ENCODE peak calls at places on chromosomes 5 and 9, in ten cellular contexts. P is LNCaP clone FGC, C is A549, T is left lung, B is endothelial cell, U is RWPE1, J is WTC11, I is Calu3, W is choroid plexus epithelial cell, D is stomach. A is an unnamed sample.

GRCh38 chr5:95861858-95862561 is 39.5 kb upstream of the GLRX start:
- DNase-seq in P (no peak), C (no peak), T (no peak), B (no peak), U (peak), J (no peak), I (peak), W (peak), D (no peak), A (no peak)

GRCh38 chr9:130599625-130600024 is 20.2 kb downstream of the FUBP3 start:
- DNase-seq in P (no peak), C (no peak), T (no peak), B (no peak), U (no peak), J (peak), I (no peak), W (no peak), D (no peak), A (no peak)

GRCh38 chr5:80437326-80437725 is 29.5 kb downstream of the ZFYVE16 start:
- DNase-seq in P (no peak), C (no peak), T (no peak), B (no peak), U (no peak), J (no peak), I (no peak), W (no peak), D (no peak), A (no peak)

GRCh38 chr5:56317923-56318561 is 84.9 kb upstream of the ANKRD55 start:
- DNase-seq in P (no peak), C (no peak), T (no peak), B (no peak), U (no peak), J (no peak), I (no peak), W (no peak), D (no peak), A (no peak)

GRCh38 chr5:80411589-80412219 is 3.8 kb downstream of the ZFYVE16 start:
- DNase-seq in P (no peak), C (no peak), T (no peak), B (no peak), U (no peak), J (no peak), I (no peak), W (no peak), D (no peak), A (no peak)

GRCh38 chr5:159415301-159415937 is 85.1 kb upstream of the IL12B start:
- DNase-seq in P (no peak), C (no peak), T (no peak), B (no peak), U (no peak), J (no peak), I (no peak), W (no peak), D (no peak), A (no peak)

GRCh38 chr9:92295827-92296258 is 2.3 kb upstream of the IARS1 start:
- DNase-seq in P (peak), C (no peak), T (no peak), B (peak), U (peak), J (no peak), I (no peak), W (no peak), D (no peak), A (no peak)

GRCh38 chr5:1105350-1106265 is 6.3 kb downstream of the SLC12A7 start:
- DNase-seq in P (no peak), C (peak), T (no peak), B (no peak), U (no peak), J (no peak), I (peak), W (no peak), D (peak), A (peak)

GRCh38 chr5:170597876-170598275 is 94.1 kb downstream of the KCNIP1 start:
- DNase-seq in P (no peak), C (no peak), T (no peak), B (no peak), U (no peak), J (no peak), I (no peak), W (peak), D (no peak), A (no peak)

GRCh38 chr5:78896128-78896527 is 89.0 kb downstream of the ARSB start:
- DNase-seq in P (no peak), C (no peak), T (no peak), B (no peak), U (no peak), J (no peak), I (no peak), W (peak), D (no peak), A (no peak)

GRCh38 chr9:27564685-27565084 is 8.6 kb downstream of the C9orf72 start:
- DNase-seq in P (no peak), C (no peak), T (no peak), B (no peak), U (no peak), J (no peak), I (no peak), W (no peak), D (no peak), A (no peak)

GRCh38 chr5:39040875-39041274 is 33.3 kb downstream of the RICTOR start:
- DNase-seq in P (no peak), C (no peak), T (no peak), B (no peak), U (no peak), J (no peak), I (no peak), W (no peak), D (peak), A (no peak)

GRCh38 chr5:139413153-139413552 is 9.3 kb upstream of the SPATA24 start:
- DNase-seq in P (no peak), C (no peak), T (no peak), B (no peak), U (no peak), J (no peak), I (no peak), W (no peak), D (no peak), A (no peak)

GRCh38 chr5:54229041-54229780 is 81.2 kb downstream of the ARL15 start:
- DNase-seq in P (no peak), C (peak), T (peak), B (peak), U (peak), J (peak), I (peak), W (peak), D (peak), A (peak)

GRCh38 chr5:171405615-171406014 is 13.8 kb upstream of the FGF18 start:
- DNase-seq in P (no peak), C (no peak), T (no peak), B (no peak), U (no peak), J (no peak), I (no peak), W (peak), D (no peak), A (no peak)

GRCh38 chr5:61991426-61991825 is 314.6 kb upstream of the KIF2A start:
- DNase-seq in P (no peak), C (no peak), T (no peak), B (no peak), U (no peak), J (no peak), I (peak), W (no peak), D (no peak), A (no peak)

GRCh38 chr5:114360816-114361723 is 800 bp upstream of the KCNN2 start:
- DNase-seq in P (no peak), C (peak), T (no peak), B (peak), U (peak), J (peak), I (peak), W (no peak), D (no peak), A (peak)

GRCh38 chr9:97046228-97046627 is 7.3 kb upstream of the CTSV start:
- DNase-seq in P (peak), C (peak), T (peak), B (no peak), U (peak), J (peak), I (peak), W (peak), D (peak), A (no peak)

GRCh38 chr9:116101516-116101915 is 52.1 kb upstream of the PAPPA start:
- DNase-seq in P (no peak), C (peak), T (no peak), B (no peak), U (peak), J (no peak), I (no peak), W (peak), D (no peak), A (no peak)

GRCh38 chr9:135085830-135086546 is 1.5 kb upstream of the OLFM1 start:
- DNase-seq in P (peak), C (peak), T (peak), B (peak), U (peak), J (peak), I (peak), W (peak), D (peak), A (peak)

GRCh38 chr5:38765461-38765861 is 80.4 kb upstream of the OSMR start:
- DNase-seq in P (no peak), C (no peak), T (no peak), B (no peak), U (no peak), J (no peak), I (no peak), W (peak), D (no peak), A (no peak)

GRCh38 chr5:68950111-68950510 is 143.7 kb upstream of the SLC30A5 start:
- DNase-seq in P (no peak), C (no peak), T (no peak), B (no peak), U (peak), J (no peak), I (no peak), W (no peak), D (no peak), A (no peak)

GRCh38 chr5:72194846-72195245 is 87.6 kb downstream of the MAP1B start:
- DNase-seq in P (no peak), C (no peak), T (no peak), B (no peak), U (no peak), J (no peak), I (no peak), W (peak), D (no peak), A (peak)

GRCh38 chr5:78787763-78788162 is 139.2 kb upstream of the LHFPL2 start:
- DNase-seq in P (no peak), C (no peak), T (no peak), B (no peak), U (no peak), J (no peak), I (no peak), W (peak), D (no peak), A (no peak)

GRCh38 chr9:33297455-33297854 is 7.1 kb downstream of the NFX1 start:
- DNase-seq in P (no peak), C (no peak), T (peak), B (no peak), U (no peak), J (no peak), I (no peak), W (peak), D (peak), A (peak)

GRCh38 chr5:84343171-84343570 is 41.5 kb downstream of the EDIL3 start:
- DNase-seq in P (no peak), C (no peak), T (no peak), B (no peak), U (no peak), J (no peak), I (no peak), W (no peak), D (no peak), A (no peak)

GRCh38 chr5:1415059-1415425 is 30.2 kb downstream of the SLC6A3 start:
- DNase-seq in P (no peak), C (no peak), T (no peak), B (no peak), U (no peak), J (no peak), I (no peak), W (no peak), D (no peak), A (no peak)

GRCh38 chr5:12460493-12461261 is 556.4 kb upstream of the CTNND2 start:
- DNase-seq in P (no peak), C (no peak), T (no peak), B (no peak), U (peak), J (no peak), I (no peak), W (peak), D (no peak), A (no peak)

GRCh38 chr9:108002296-108003056 is 512.9 kb upstream of the KLF4 start:
- DNase-seq in P (no peak), C (no peak), T (peak), B (no peak), U (no peak), J (no peak), I (no peak), W (no peak), D (no peak), A (no peak)

GRCh38 chr9:87064311-87064710 is 117.0 kb upstream of the GAS1 start:
- DNase-seq in P (no peak), C (no peak), T (no peak), B (no peak), U (no peak), J (no peak), I (no peak), W (no peak), D (peak), A (no peak)

GRCh38 chr9:128555180-128555721 is 2.9 kb downstream of the SPTAN1 start:
- DNase-seq in P (no peak), C (peak), T (no peak), B (peak), U (peak), J (no peak), I (peak), W (peak), D (no peak), A (no peak)

GRCh38 chr9:107439991-107440456 is 49.5 kb downstream of the KLF4 start:
- DNase-seq in P (no peak), C (no peak), T (no peak), B (no peak), U (no peak), J (no peak), I (no peak), W (no peak), D (no peak), A (no peak)

GRCh38 chr9:106859957-106860715 is 2.8 kb upstream of the ZNF462 start:
- DNase-seq in P (no peak), C (peak), T (no peak), B (peak), U (peak), J (peak), I (peak), W (no peak), D (no peak), A (peak)

GRCh38 chr5:150214289-150214688 is 24.4 kb downstream of the SLC6A7 start:
- DNase-seq in P (no peak), C (no peak), T (no peak), B (no peak), U (no peak), J (no peak), I (no peak), W (peak), D (no peak), A (no peak)
- TF ChIP-seq CTCF in P (no peak), C (no peak), T (no peak), B (no peak), U (no peak), J (no peak), I (no peak), W (peak), D (no peak), A (no peak)

GRCh38 chr9:133998915-133999580 is 6.9 kb upstream of the VAV2 start:
- DNase-seq in P (no peak), C (no peak), T (no peak), B (no peak), U (no peak), J (no peak), I (no peak), W (peak), D (no peak), A (peak)

GRCh38 chr9:133995012-133995896 is 3.1 kb upstream of the VAV2 start:
- DNase-seq in P (no peak), C (peak), T (no peak), B (no peak), U (no peak), J (peak), I (peak), W (peak), D (no peak), A (no peak)

GRCh38 chr9:133997584-133997983 is 5.5 kb upstream of the VAV2 start:
- DNase-seq in P (no peak), C (no peak), T (no peak), B (no peak), U (no peak), J (no peak), I (no peak), W (no peak), D (no peak), A (no peak)

GRCh38 chr9:133994359-133995011 is 2.4 kb upstream of the VAV2 start:
- DNase-seq in P (no peak), C (peak), T (peak), B (peak), U (peak), J (peak), I (peak), W (peak), D (peak), A (peak)

GRCh38 chr9:133996531-133997520 is 4.7 kb upstream of the VAV2 start:
- DNase-seq in P (no peak), C (no peak), T (no peak), B (no peak), U (no peak), J (no peak), I (no peak), W (no peak), D (no peak), A (no peak)
- TF ChIP-seq CTCF in P (no peak), C (no peak), T (no peak), B (no peak), U (no peak), J (no peak), I (no peak), W (no peak), D (no peak), A (no peak)

GRCh38 chr5:169256191-169256590 is 44.7 kb downstream of the SLIT3 start:
- DNase-seq in P (no peak), C (no peak), T (no peak), B (no peak), U (no peak), J (no peak), I (no peak), W (no peak), D (no peak), A (no peak)
- TF ChIP-seq CTCF in P (no peak), C (no peak), T (no peak), B (no peak), U (no peak), J (no peak), I (no peak), W (no peak), D (no peak), A (no peak)

GRCh38 chr5:76460104-76460503 is 57.0 kb downstream of the IQGAP2 start:
- DNase-seq in P (no peak), C (no peak), T (no peak), B (no peak), U (no peak), J (no peak), I (no peak), W (no peak), D (no peak), A (no peak)

GRCh38 chr5:76458492-76458863 is 55.4 kb downstream of the IQGAP2 start:
- DNase-seq in P (no peak), C (no peak), T (no peak), B (no peak), U (no peak), J (no peak), I (no peak), W (no peak), D (no peak), A (no peak)

GRCh38 chr5:76455531-76456132 is 52.5 kb downstream of the IQGAP2 start:
- DNase-seq in P (no peak), C (no peak), T (no peak), B (no peak), U (no peak), J (no peak), I (no peak), W (no peak), D (no peak), A (no peak)

GRCh38 chr5:76456258-76456657 is 53.2 kb downstream of the IQGAP2 start:
- DNase-seq in P (no peak), C (no peak), T (no peak), B (no peak), U (no peak), J (no peak), I (no peak), W (no peak), D (no peak), A (no peak)

GRCh38 chr5:76457685-76458491 is 54.8 kb downstream of the IQGAP2 start:
- DNase-seq in P (peak), C (no peak), T (no peak), B (no peak), U (no peak), J (no peak), I (peak), W (no peak), D (no peak), A (no peak)
- TF ChIP-seq CTCF in P (no peak), C (no peak), T (no peak), B (no peak), U (no peak), J (no peak), I (no peak), W (no peak), D (no peak), A (no peak)

GRCh38 chr5:104800440-104801048 is 1238.0 kb upstream of the NUDT12 start:
- DNase-seq in P (no peak), C (no peak), T (no peak), B (peak), U (no peak), J (peak), I (peak), W (no peak), D (no peak), A (no peak)
- TF ChIP-seq CTCF in P (peak), C (peak), T (no peak), B (peak), U (no peak), J (peak), I (peak), W (peak), D (no peak), A (peak)

DNA sequence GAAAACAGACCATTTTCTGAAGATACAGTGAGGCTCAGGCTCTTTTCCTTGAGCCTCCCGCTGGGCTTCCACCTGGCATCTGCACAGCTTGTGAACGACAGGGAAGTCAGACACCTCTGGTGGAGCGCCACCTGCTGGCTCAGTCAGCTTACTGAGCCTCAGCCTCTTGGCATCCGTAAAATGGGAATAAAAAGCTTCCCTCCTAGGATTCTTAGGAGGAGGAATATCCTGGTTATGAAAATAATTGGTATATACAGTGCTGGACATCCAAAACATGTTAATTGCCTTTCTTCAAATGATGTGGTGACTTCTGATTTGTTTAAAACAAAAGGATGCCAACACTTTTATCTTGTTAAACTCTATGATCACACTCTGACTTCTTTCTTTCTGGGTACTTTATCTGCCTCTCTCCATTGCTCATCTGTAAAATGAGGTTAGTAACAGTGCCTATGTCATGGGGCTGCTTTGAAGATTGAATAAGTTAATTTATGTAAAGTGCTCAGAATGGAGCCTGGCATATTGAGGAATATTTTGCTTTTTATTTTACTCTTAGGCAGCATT is 67.5 kb downstream of the MAMDC2 start:
- DNase-seq in P (peak), C (peak), T (peak), B (peak), U (peak), J (peak), I (peak), W (peak), D (peak), A (peak)
- TF ChIP-seq CTCF in P (peak), C (peak), T (peak), B (peak), U (peak), J (peak), I (peak), W (peak), D (no peak), A (peak)

DNA sequence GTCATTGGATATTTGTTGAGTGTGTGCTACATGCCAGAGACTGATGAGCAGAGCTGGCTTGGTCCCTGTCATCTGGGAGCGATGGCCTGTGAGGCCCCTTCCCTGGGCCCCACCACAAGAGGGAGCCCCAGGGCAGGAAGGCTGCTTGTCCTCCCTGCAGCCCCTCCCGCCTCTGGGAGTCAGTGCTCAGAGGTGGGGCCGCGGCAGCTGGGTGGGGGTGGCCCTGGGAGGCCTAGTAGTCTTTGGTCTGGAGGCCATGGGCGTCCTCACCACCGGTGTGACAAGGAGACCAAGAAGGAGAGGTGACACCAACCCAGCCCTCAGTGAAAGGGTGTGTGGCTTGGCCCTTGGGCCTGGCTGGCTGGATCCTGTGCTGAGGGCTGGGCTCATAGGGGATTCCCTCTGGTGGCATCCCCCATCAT is 166.4 kb downstream of the GAPVD1 start:
- DNase-seq in P (no peak), C (peak), T (no peak), B (no peak), U (no peak), J (peak), I (peak), W (peak), D (peak), A (peak)
- TF ChIP-seq CTCF in P (peak), C (peak), T (peak), B (peak), U (peak), J (peak), I (peak), W (peak), D (no peak), A (peak)